ENCODE peak calls at places on chromosomes 16 and 17, in four cellular contexts. G is A549, O is K562, U is HepG2. P is an unnamed sample.

GRCh38 chr17:42833771-42834422 is 700 bp downstream of the PSME3 start:
- DNase-seq in G (no peak), O (no peak), U (no peak), P (no peak)

GRCh38 chr17:14037453-14037852 is 31.9 kb upstream of the COX10 start:
- DNase-seq in G (no peak), O (no peak), U (no peak), P (no peak)

GRCh38 chr17:51029568-51030463 is 90.9 kb downstream of the SPAG9 start:
- DNase-seq in G (no peak), O (no peak), U (no peak), P (no peak)

GRCh38 chr17:46995841-46996571 is 17.0 kb upstream of the RPRML start:
- DNase-seq in G (no peak), O (no peak), U (no peak), P (no peak)

GRCh38 chr17:338442-339192 is 14.0 kb downstream of the RPH3AL start:
- DNase-seq in G (no peak), O (no peak), U (peak), P (no peak)

GRCh38 chr16:87321336-87322107 is 4.3 kb upstream of the C16orf95 start:
- DNase-seq in G (no peak), O (no peak), U (no peak), P (no peak)

GRCh38 chr16:75471723-75472634 is 7.5 kb upstream of the TMEM170A start:
- DNase-seq in G (peak), O (peak), U (peak), P (peak)

GRCh38 chr16:26530584-26531289 is 536.0 kb upstream of the C16orf82 start:
- DNase-seq in G (no peak), O (no peak), U (peak), P (no peak)

GRCh38 chr17:80294653-80295052 is 34.0 kb downstream of the RNF213 start:
- DNase-seq in G (no peak), O (no peak), U (no peak), P (no peak)

GRCh38 chr16:48949636-48950035 is 332.0 kb downstream of the CBLN1 start:
- DNase-seq in G (no peak), O (no peak), U (no peak), P (no peak)

GRCh38 chr16:57619606-57620315 is 8.7 kb upstream of the ADGRG1 start:
- DNase-seq in G (no peak), O (no peak), U (peak), P (peak)

GRCh38 chr17:32609085-32609484 is 122.3 kb downstream of the CDK5R1 start:
- DNase-seq in G (no peak), O (no peak), U (peak), P (no peak)

GRCh38 chr17:70859829-70860228 is 690.5 kb downstream of the KCNJ2 start:
- DNase-seq in G (no peak), O (no peak), U (no peak), P (no peak)

GRCh38 chr16:28218109-28218508 is 6.3 kb upstream of the XPO6 start:
- DNase-seq in G (no peak), O (peak), U (peak), P (peak)

GRCh38 chr17:50037321-50038107 is 18.4 kb upstream of the ITGA3 start:
- DNase-seq in G (no peak), O (no peak), U (no peak), P (no peak)

GRCh38 chr16:79264237-79265104 is 336.1 kb downstream of the MAF start:
- DNase-seq in G (no peak), O (no peak), U (no peak), P (no peak)

GRCh38 chr17:76240461-76241204 is at the start of gene RNF157:
- DNase-seq in G (peak), O (peak), U (peak), P (peak)

GRCh38 chr16:12354296-12354818 is 377.8 kb downstream of the SNX29 start:
- DNase-seq in G (no peak), O (no peak), U (no peak), P (no peak)

GRCh38 chr17:81918762-81919545 is 978 bp upstream of the SIRT7 start:
- DNase-seq in G (no peak), O (no peak), U (no peak), P (no peak)

GRCh38 chr16:77060614-77061013 is 130.4 kb upstream of the MON1B start:
- DNase-seq in G (no peak), O (no peak), U (no peak), P (no peak)
- TF ChIP-seq HMGXB4 in G (no peak), O (no peak), U (no peak), P (no peak)

GRCh38 chr17:40121191-40121885 is 433 bp upstream of the MSL1 start:
- DNase-seq in G (peak), O (peak), U (no peak), P (no peak)
- TF ChIP-seq HMGXB4 in G (no peak), O (no peak), U (peak), P (no peak)

GRCh38 chr17:17344507-17345293 is 41.5 kb downstream of the NT5M start:
- DNase-seq in G (no peak), O (no peak), U (peak), P (no peak)
- TF ChIP-seq HMGXB4 in G (no peak), O (no peak), U (no peak), P (no peak)

DNA sequence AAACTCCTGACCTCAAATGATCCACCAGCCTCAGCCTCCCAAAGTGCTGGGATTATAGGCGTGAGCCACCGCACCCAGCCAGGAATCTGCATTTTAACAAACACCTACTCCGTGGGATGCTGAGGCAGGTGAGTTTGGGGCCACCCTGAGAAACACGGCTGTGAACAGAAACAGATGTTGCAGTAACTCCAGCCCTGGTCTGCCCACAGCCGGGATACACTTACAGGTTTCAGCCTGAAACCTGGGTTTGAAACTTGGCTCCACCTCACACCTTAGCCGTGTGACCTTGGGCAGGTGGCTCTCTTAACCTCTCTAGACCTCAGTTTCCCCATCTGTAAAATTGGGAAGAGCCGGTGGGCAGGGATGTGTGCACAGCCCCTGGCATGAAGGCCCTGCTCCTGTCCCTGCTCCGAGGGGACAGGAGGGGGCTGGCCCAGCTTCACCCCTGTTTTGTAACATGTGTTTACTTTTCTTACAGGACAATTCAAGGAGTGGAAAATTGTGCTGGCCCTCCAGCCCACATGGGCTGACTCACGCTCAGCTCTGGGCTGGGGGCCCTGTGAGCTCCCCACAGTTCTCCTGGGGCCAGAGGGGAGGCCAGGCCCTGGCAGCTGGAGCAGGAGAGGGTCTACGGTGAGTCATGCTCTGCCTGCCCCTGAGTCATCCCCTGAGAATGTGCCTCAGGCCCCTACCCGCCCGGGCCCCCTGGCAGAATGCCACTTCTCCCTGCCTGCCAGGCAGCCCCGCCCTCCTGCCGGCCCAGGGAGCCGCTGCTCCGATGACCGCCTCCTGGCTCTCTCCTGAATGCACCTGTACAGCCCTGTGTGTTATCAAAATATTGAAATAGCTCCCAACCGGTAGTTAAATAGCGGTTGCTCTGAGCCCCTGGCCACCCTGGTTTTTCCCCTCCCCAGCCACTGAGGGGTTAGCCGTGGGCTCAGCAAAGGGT is 7.7 kb upstream of the PPL start:
- DNase-seq in G (peak), O (peak), U (peak), P (peak)
- TF ChIP-seq HMGXB4 in G (no peak), O (no peak), U (no peak), P (no peak)

GRCh38 chr16:61818850-61819249 is 217.4 kb downstream of the CDH8 start:
- DNase-seq in G (no peak), O (no peak), U (no peak), P (no peak)
- TF ChIP-seq HMGXB4 in G (no peak), O (no peak), U (no peak), P (no peak)

DNA sequence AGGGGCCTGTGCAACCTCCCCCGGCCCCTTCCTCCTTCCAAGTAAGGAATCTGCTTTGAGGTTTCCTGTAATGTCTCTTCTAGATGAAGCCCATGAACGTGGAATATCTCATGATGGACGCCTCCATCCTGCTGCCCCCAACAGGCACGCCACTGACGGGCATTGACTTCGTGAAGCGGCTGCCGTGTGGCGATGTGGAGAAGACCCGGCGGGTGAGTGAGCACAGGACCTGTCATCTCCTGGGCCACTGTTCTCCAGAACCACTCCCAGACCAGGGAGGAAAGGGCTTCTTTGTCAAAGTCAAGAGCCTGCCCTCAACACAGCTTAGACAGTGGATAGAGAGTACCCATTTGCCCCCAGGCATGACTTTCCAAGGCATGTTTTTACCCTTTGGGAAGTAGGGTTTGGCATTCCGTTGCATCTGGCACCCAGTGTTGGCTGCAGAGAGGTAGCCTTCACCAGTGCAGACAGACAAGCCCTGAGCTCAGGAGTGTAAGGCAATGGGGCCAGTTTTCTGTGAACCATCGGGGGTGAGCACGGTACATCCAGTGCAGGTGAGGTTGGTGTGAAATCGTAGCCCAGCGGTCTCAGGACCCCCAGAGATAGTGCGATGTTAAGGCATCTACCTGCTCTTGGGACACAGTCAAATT is 107.2 kb downstream of the CLEC16A start:
- DNase-seq in G (no peak), O (no peak), U (no peak), P (no peak)
- TF ChIP-seq HMGXB4 in G (no peak), O (no peak), U (no peak), P (no peak)

GRCh38 chr16:72829846-72830620 is 217.9 kb downstream of the ZFHX3 start:
- DNase-seq in G (no peak), O (no peak), U (no peak), P (no peak)
- TF ChIP-seq HMGXB4 in G (no peak), O (no peak), U (no peak), P (no peak)